ENCODE peak calls at places on chromosomes 11 and 22, in eight cellular contexts. C, A, I, X, G, U, Y and T are unnamed samples.

GRCh38 chr11:126268361-126268707 is 361 bp downstream of the SRPRA start:
- DNase-seq in C (no peak), A (peak; percentile 22), I (no peak), X (no peak), G (no peak), U (no peak), Y (no peak), T (peak; percentile 29)

GRCh38 chr11:110075822-110076208 is 17.4 kb upstream of the ZC3H12C start:
- DNase-seq in C (no peak), A (no peak), I (no peak), X (no peak), G (no peak), U (no peak), Y (no peak), T (no peak)

GRCh38 chr11:63888170-63889086 is 28.5 kb downstream of the RCOR2 start:
- DNase-seq in C (peak; percentile 79), A (no peak), I (peak; percentile 70), X (peak; percentile 89), G (peak; percentile 64), U (no peak), Y (peak; percentile 73), T (peak; percentile 86)

GRCh38 chr11:95134491-95134890 is 44.8 kb downstream of the ENDOD1 start:
- DNase-seq in C (no peak), A (no peak), I (peak; percentile 85), X (no peak), G (no peak), U (peak; percentile 10), Y (no peak), T (no peak)

GRCh38 chr11:64649304-64649703 is 58.3 kb downstream of the SLC22A12 start:
- DNase-seq in C (peak; percentile 59), A (peak; percentile 35), I (peak; percentile 29), X (no peak), G (no peak), U (no peak), Y (no peak), T (peak; percentile 57)

GRCh38 chr11:20821046-20821445 is 151.7 kb downstream of the NELL1 start:
- DNase-seq in C (no peak), A (no peak), I (no peak), X (no peak), G (no peak), U (no peak), Y (no peak), T (no peak)

GRCh38 chr22:20652582-20652981 is 121.3 kb upstream of the SERPIND1 start:
- DNase-seq in C (no peak), A (no peak), I (no peak), X (no peak), G (no peak), U (no peak), Y (no peak), T (no peak)

GRCh38 chr11:114168691-114169090 is 109.2 kb downstream of the ZBTB16 start:
- DNase-seq in C (no peak), A (no peak), I (no peak), X (no peak), G (no peak), U (no peak), Y (no peak), T (no peak)

GRCh38 chr11:4187055-4187988 is 92.7 kb downstream of the RRM1 start:
- DNase-seq in C (peak; percentile 95), A (peak; percentile 81), I (peak; percentile 74), X (peak; percentile 94), G (peak; percentile 70), U (peak; percentile 88), Y (peak; percentile 83), T (peak; percentile 82)

GRCh38 chr11:113862430-113862829 is 12.9 kb downstream of the USP28 start:
- DNase-seq in C (no peak), A (no peak), I (peak; percentile 89), X (no peak), G (no peak), U (no peak), Y (no peak), T (no peak)

GRCh38 chr22:39184586-39185577 is 32.4 kb upstream of the CBX7 start:
- DNase-seq in C (no peak), A (no peak), I (peak; percentile 49), X (peak; percentile 70), G (no peak), U (no peak), Y (no peak), T (peak; percentile 52)

GRCh38 chr22:12697441-12697840 is 2830.6 kb upstream of the OR11H1 start:
- DNase-seq in C (no peak), A (no peak), I (no peak), X (no peak), G (no peak), U (no peak), Y (no peak), T (no peak)

GRCh38 chr22:49297286-49297870 is 530.3 kb downstream of the BRD1 start:
- DNase-seq in C (no peak), A (no peak), I (no peak), X (peak; percentile 64), G (no peak), U (no peak), Y (no peak), T (no peak)

GRCh38 chr11:86802601-86803051 is 2.3 kb downstream of the PRSS23 start:
- DNase-seq in C (peak; percentile 33), A (no peak), I (peak; percentile 57), X (no peak), G (no peak), U (no peak), Y (no peak), T (no peak)

GRCh38 chr11:78514922-78515502 is 59.7 kb downstream of the NARS2 start:
- DNase-seq in C (peak; percentile 33), A (no peak), I (no peak), X (no peak), G (no peak), U (no peak), Y (no peak), T (no peak)

GRCh38 chr11:67303989-67304411 is 670 bp downstream of the SSH3 start:
- DNase-seq in C (peak; percentile 75), A (peak; percentile 57), I (no peak), X (peak; percentile 80), G (no peak), U (no peak), Y (peak; percentile 29), T (peak; percentile 70)

GRCh38 chr22:42994917-42995562 is 19.9 kb downstream of the PACSIN2 start:
- DNase-seq in C (no peak), A (no peak), I (peak; percentile 94), X (peak; percentile 79), G (no peak), U (peak; percentile 18), Y (no peak), T (no peak)

GRCh38 chr11:47437746-47438418 is 11.1 kb downstream of the RAPSN start:
- DNase-seq in C (no peak), A (no peak), I (no peak), X (no peak), G (no peak), U (peak; percentile 34), Y (no peak), T (peak; percentile 71)

GRCh38 chr11:32427935-32428664 is 7.2 kb downstream of the WT1 start:
- DNase-seq in C (peak; percentile 47), A (no peak), I (no peak), X (no peak), G (no peak), U (no peak), Y (no peak), T (no peak)

GRCh38 chr11:57276857-57277505 is 39.9 kb upstream of the APLNR start:
- DNase-seq in C (no peak), A (no peak), I (peak; percentile 74), X (no peak), G (no peak), U (no peak), Y (no peak), T (no peak)

GRCh38 chr22:23245045-23245798 is 64.9 kb downstream of the BCR start:
- DNase-seq in C (peak; percentile 39), A (no peak), I (peak; percentile 57), X (no peak), G (no peak), U (no peak), Y (no peak), T (no peak)

GRCh38 chr11:119284344-119285157 is 32.4 kb downstream of the MCAM start:
- DNase-seq in C (peak; percentile 5), A (peak; percentile 68), I (peak; percentile 37), X (no peak), G (no peak), U (no peak), Y (no peak), T (no peak)

GRCh38 chr11:86064236-86064803 is 4.6 kb downstream of the PICALM start:
- DNase-seq in C (no peak), A (no peak), I (peak; percentile 82), X (no peak), G (no peak), U (no peak), Y (no peak), T (no peak)

GRCh38 chr11:102762414-102762813 is 18.0 kb downstream of the MMP10 start:
- DNase-seq in C (no peak), A (no peak), I (peak; percentile 18), X (no peak), G (no peak), U (no peak), Y (no peak), T (no peak)

GRCh38 chr11:44601471-44602370 is 36.3 kb downstream of the CD82 start:
- DNase-seq in C (no peak), A (no peak), I (no peak), X (no peak), G (no peak), U (no peak), Y (no peak), T (no peak)

GRCh38 chr22:24555496-24556253 is at the start of gene SNRPD3:
- DNase-seq in C (peak; percentile 89), A (peak; percentile 80), I (peak; percentile 95), X (peak; percentile 96), G (peak; percentile 85), U (peak; percentile 93), Y (peak; percentile 86), T (peak; percentile 92)

GRCh38 chr11:120316880-120317688 is 8.0 kb upstream of the TLCD5 start:
- DNase-seq in C (peak; percentile 84), A (no peak), I (no peak), X (no peak), G (no peak), U (no peak), Y (no peak), T (no peak)

GRCh38 chr11:118142809-118143208 is 9.8 kb downstream of the SCN4B start:
- DNase-seq in C (no peak), A (no peak), I (no peak), X (peak; percentile 83), G (no peak), U (peak; percentile 13), Y (no peak), T (no peak)

GRCh38 chr22:31943976-31944699 is at the start of gene YWHAH:
- DNase-seq in C (peak; percentile 94), A (peak; percentile 74), I (peak; percentile 88), X (peak; percentile 98), G (peak; percentile 83), U (peak; percentile 96), Y (peak; percentile 76), T (peak; percentile 95)

GRCh38 chr11:82978422-82979099 is 77.0 kb downstream of the DDIAS start:
- DNase-seq in C (no peak), A (peak; percentile 49), I (peak; percentile 91), X (no peak), G (no peak), U (no peak), Y (no peak), T (no peak)

GRCh38 chr11:73516080-73516479 is 81.8 kb downstream of the FAM168A start:
- DNase-seq in C (no peak), A (no peak), I (no peak), X (no peak), G (no peak), U (no peak), Y (no peak), T (no peak)

GRCh38 chr22:30572840-30573593 is 1.4 kb downstream of the GAL3ST1 start:
- DNase-seq in C (no peak), A (no peak), I (no peak), X (no peak), G (no peak), U (peak; percentile 55), Y (no peak), T (no peak)

GRCh38 chr11:94803491-94803890 is 35.3 kb downstream of the AMOTL1 start:
- DNase-seq in C (no peak), A (no peak), I (peak; percentile 66), X (no peak), G (no peak), U (no peak), Y (no peak), T (no peak)

GRCh38 chr11:130653838-130654601 is 205.6 kb downstream of the ADAMTS15 start:
- DNase-seq in C (no peak), A (no peak), I (peak; percentile 34), X (peak; percentile 89), G (no peak), U (no peak), Y (no peak), T (peak; percentile 65)